ENCODE peak calls at places on chromosome 9, in four cellular contexts. One of them, this sample, is unnamed.

GRCh38 chr9:18233776-18234445 is 240.0 kb upstream of the ADAMTSL1 start:
- DNase-seq in tibial nerve: no peak
- DNase-seq in GM12865: no peak
- DNase-seq in adrenal gland: no peak
- DNase-seq in this sample: no peak

GRCh38 chr9:893843-894420 is 52.4 kb downstream of the DMRT1 start:
- DNase-seq in tibial nerve: no peak
- DNase-seq in GM12865: peak
- DNase-seq in adrenal gland: peak
- DNase-seq in this sample: peak

GRCh38 chr9:126832440-126832839 is 27.6 kb downstream of the ZBTB43 start:
- DNase-seq in tibial nerve: no peak
- DNase-seq in GM12865: no peak
- DNase-seq in adrenal gland: peak
- DNase-seq in this sample: no peak

GRCh38 chr9:114207034-114207815 is 51.9 kb downstream of the COL27A1 start:
- DNase-seq in tibial nerve: no peak
- DNase-seq in GM12865: no peak
- DNase-seq in adrenal gland: no peak
- DNase-seq in this sample: no peak

GRCh38 chr9:77598961-77599360 is 49.2 kb downstream of the GNA14 start:
- DNase-seq in tibial nerve: no peak
- DNase-seq in GM12865: no peak
- DNase-seq in adrenal gland: no peak
- DNase-seq in this sample: no peak

GRCh38 chr9:99820330-99821186 is 1.1 kb upstream of the NR4A3 start:
- DNase-seq in tibial nerve: no peak
- DNase-seq in GM12865: peak
- DNase-seq in adrenal gland: peak
- DNase-seq in this sample: peak

GRCh38 chr9:5557606-5558587 is 47.6 kb downstream of the PDCD1LG2 start:
- DNase-seq in tibial nerve: no peak
- DNase-seq in GM12865: peak
- DNase-seq in adrenal gland: no peak
- DNase-seq in this sample: no peak

GRCh38 chr9:124505006-124505900 is 1.9 kb downstream of the NR5A1 start:
- DNase-seq in tibial nerve: no peak
- DNase-seq in GM12865: no peak
- DNase-seq in adrenal gland: peak
- DNase-seq in this sample: no peak

GRCh38 chr9:3980771-3981170 is 319.1 kb downstream of the GLIS3 start:
- DNase-seq in tibial nerve: no peak
- DNase-seq in GM12865: no peak
- DNase-seq in adrenal gland: no peak
- DNase-seq in this sample: no peak

GRCh38 chr9:125986966-125987365 is 239.8 kb downstream of the PBX3 start:
- DNase-seq in tibial nerve: no peak
- DNase-seq in GM12865: no peak
- DNase-seq in adrenal gland: no peak
- DNase-seq in this sample: no peak

GRCh38 chr9:70474413-70474812 is 60.0 kb upstream of the KLF9 start:
- DNase-seq in tibial nerve: no peak
- DNase-seq in GM12865: no peak
- DNase-seq in adrenal gland: no peak
- DNase-seq in this sample: no peak

GRCh38 chr9:94160594-94161501 is 76.6 kb downstream of the PTPDC1 start:
- DNase-seq in tibial nerve: no peak
- DNase-seq in GM12865: no peak
- DNase-seq in adrenal gland: no peak
- DNase-seq in this sample: no peak

GRCh38 chr9:92648447-92649406 is 21.2 kb downstream of the IPPK start:
- DNase-seq in tibial nerve: no peak
- DNase-seq in GM12865: no peak
- DNase-seq in adrenal gland: no peak
- DNase-seq in this sample: no peak

GRCh38 chr9:34615132-34615531 is 3.2 kb upstream of the RPP25L start:
- DNase-seq in tibial nerve: no peak
- DNase-seq in GM12865: no peak
- DNase-seq in adrenal gland: no peak
- DNase-seq in this sample: no peak

DNA sequence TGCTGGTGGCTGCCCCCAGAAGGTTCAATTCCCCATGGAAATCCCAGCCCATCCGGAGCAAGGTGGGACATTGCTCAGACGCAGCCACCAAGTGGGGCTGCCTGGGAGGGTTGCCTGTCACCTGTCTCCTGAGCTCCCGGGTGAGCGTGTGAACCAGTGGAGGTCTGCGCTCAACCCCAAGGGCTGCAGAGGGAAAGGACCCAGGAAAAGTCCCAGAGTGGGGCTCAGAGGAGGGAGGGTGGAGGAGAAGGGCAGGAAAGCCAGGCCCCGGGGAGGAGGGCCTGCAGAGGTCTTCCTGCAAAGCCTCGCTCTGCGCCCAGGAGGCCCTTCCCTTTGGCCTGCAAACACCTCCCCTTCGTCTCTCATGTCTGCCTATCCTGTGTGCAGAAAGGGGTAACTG is 119.5 kb upstream of the SARDH start:
- DNase-seq in tibial nerve: no peak
- DNase-seq in GM12865: no peak
- DNase-seq in adrenal gland: no peak
- DNase-seq in this sample: no peak
- H3K4me3 ChIP-seq in tibial nerve: no peak
- H3K4me3 ChIP-seq in GM12865: no peak
- H3K4me3 ChIP-seq in adrenal gland: no peak
- H3K4me3 ChIP-seq in this sample: no peak

GRCh38 chr9:137034039-137034708 is 2.3 kb upstream of the FUT7 start:
- DNase-seq in tibial nerve: no peak
- DNase-seq in GM12865: no peak
- DNase-seq in adrenal gland: no peak
- DNase-seq in this sample: no peak

GRCh38 chr9:137037035-137037434 is 5.1 kb upstream of the FUT7 start:
- DNase-seq in tibial nerve: no peak
- DNase-seq in GM12865: no peak
- DNase-seq in adrenal gland: no peak
- DNase-seq in this sample: no peak

GRCh38 chr9:137034709-137035506 is 3.0 kb upstream of the FUT7 start:
- DNase-seq in tibial nerve: no peak
- DNase-seq in GM12865: peak
- DNase-seq in adrenal gland: peak
- DNase-seq in this sample: peak

GRCh38 chr9:137035937-137036336 is 4.0 kb upstream of the FUT7 start:
- DNase-seq in tibial nerve: no peak
- DNase-seq in GM12865: no peak
- DNase-seq in adrenal gland: no peak
- DNase-seq in this sample: no peak

DNA sequence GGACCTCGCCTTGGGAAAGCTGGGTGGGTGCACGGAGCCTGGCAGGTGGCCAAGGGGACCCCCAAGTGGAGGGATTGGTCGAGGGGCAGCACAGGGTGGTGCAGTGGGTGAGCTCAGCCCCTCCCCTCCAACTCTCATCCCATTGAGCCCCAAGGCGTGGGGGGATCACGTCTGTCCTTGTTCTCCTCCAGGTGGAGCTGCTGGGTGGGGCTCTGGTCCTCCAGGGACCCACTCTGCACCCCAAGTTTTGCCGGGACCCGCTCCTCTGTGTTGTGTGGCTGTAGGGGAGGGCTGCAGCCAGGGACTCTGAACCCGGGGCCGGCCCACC is 3.6 kb upstream of the FUT7 start:
- DNase-seq in tibial nerve: no peak
- DNase-seq in GM12865: no peak
- DNase-seq in adrenal gland: no peak
- DNase-seq in this sample: no peak
- TF ChIP-seq CTCF in tibial nerve: peak
- TF ChIP-seq CTCF in GM12865: no peak
- TF ChIP-seq CTCF in adrenal gland: no peak
- TF ChIP-seq CTCF in this sample: no peak

GRCh38 chr9:136537411-136537810 is 8.4 kb downstream of the NOTCH1 start:
- DNase-seq in tibial nerve: no peak
- DNase-seq in GM12865: peak
- DNase-seq in adrenal gland: no peak
- DNase-seq in this sample: no peak

GRCh38 chr9:136539427-136540412 is 6.1 kb downstream of the NOTCH1 start:
- DNase-seq in tibial nerve: peak
- DNase-seq in GM12865: peak
- DNase-seq in adrenal gland: peak
- DNase-seq in this sample: no peak

GRCh38 chr9:136536721-136537241 is 9.1 kb downstream of the NOTCH1 start:
- DNase-seq in tibial nerve: no peak
- DNase-seq in GM12865: no peak
- DNase-seq in adrenal gland: no peak
- DNase-seq in this sample: no peak

GRCh38 chr9:136537896-136538598 is 7.8 kb downstream of the NOTCH1 start:
- DNase-seq in tibial nerve: no peak
- DNase-seq in GM12865: no peak
- DNase-seq in adrenal gland: no peak
- DNase-seq in this sample: no peak

DNA sequence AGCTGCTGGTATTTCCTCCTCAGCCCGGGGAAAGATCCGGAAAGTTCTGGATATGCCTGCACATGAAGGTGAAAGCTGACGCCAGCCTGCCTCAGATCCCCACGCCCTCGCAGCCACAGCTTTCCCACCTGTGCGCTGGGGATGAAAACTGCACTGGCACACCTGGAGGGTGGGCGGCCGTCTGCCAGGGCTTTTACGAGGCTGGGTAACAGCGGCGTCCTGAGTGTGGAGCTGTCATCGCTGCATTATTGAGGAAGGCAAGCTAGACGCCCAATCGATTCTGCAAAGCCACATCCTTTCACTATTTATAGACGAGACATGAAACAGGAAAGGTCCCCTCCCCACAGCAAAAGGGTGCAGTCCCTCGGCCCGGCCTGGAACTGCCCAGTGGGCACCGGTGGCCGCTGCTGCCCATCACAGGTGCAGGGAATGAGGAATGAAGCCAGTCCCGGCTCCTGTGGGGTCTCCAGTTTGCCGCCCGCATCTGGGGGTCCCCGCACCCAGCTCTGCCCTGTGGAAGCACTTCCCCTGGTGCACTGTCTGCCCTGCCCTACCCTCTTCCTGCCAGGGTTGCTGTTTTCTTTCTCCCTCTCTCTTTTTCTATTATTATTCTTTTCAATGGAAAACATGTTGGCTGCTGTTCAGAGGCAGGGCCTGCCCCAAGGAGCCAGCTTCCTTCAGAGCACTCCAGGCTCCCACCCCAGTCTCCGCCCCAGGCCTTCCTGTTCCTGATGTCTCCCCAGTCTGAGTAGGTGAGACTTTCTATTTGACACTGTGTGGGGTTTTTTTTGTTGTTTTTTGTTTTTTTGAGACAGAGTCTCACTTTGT is 7.0 kb downstream of the NOTCH1 start:
- DNase-seq in tibial nerve: no peak
- DNase-seq in GM12865: peak
- DNase-seq in adrenal gland: no peak
- DNase-seq in this sample: no peak
- H3K4me3 ChIP-seq in tibial nerve: no peak
- H3K4me3 ChIP-seq in GM12865: peak
- H3K4me3 ChIP-seq in adrenal gland: no peak
- H3K4me3 ChIP-seq in this sample: no peak

GRCh38 chr9:76463211-76463610 is 4.2 kb downstream of the GCNT1 start:
- DNase-seq in tibial nerve: no peak
- DNase-seq in GM12865: peak
- DNase-seq in adrenal gland: no peak
- DNase-seq in this sample: no peak

GRCh38 chr9:76453785-76454184 is 5.2 kb upstream of the GCNT1 start:
- DNase-seq in tibial nerve: no peak
- DNase-seq in GM12865: no peak
- DNase-seq in adrenal gland: no peak
- DNase-seq in this sample: no peak

GRCh38 chr9:76456202-76456926 is 2.6 kb upstream of the GCNT1 start:
- DNase-seq in tibial nerve: no peak
- DNase-seq in GM12865: peak
- DNase-seq in adrenal gland: no peak
- DNase-seq in this sample: no peak

GRCh38 chr9:76459691-76460635 is 981 bp downstream of the GCNT1 start:
- DNase-seq in tibial nerve: no peak
- DNase-seq in GM12865: no peak
- DNase-seq in adrenal gland: no peak
- DNase-seq in this sample: peak

GRCh38 chr9:76458903-76459690 is at the start of gene GCNT1:
- DNase-seq in tibial nerve: peak
- DNase-seq in GM12865: peak
- DNase-seq in adrenal gland: peak
- DNase-seq in this sample: peak
- TF ChIP-seq CTCF in tibial nerve: no peak
- TF ChIP-seq CTCF in GM12865: peak
- TF ChIP-seq CTCF in adrenal gland: peak
- TF ChIP-seq CTCF in this sample: peak

GRCh38 chr9:131254107-131254491 is 22.2 kb downstream of the FAM78A start:
- DNase-seq in tibial nerve: no peak
- DNase-seq in GM12865: peak
- DNase-seq in adrenal gland: no peak
- DNase-seq in this sample: no peak

GRCh38 chr9:131257266-131258025 is 18.9 kb downstream of the FAM78A start:
- DNase-seq in tibial nerve: no peak
- DNase-seq in GM12865: no peak
- DNase-seq in adrenal gland: no peak
- DNase-seq in this sample: no peak

GRCh38 chr9:131255731-131256197 is 20.5 kb downstream of the FAM78A start:
- DNase-seq in tibial nerve: no peak
- DNase-seq in GM12865: peak
- DNase-seq in adrenal gland: no peak
- DNase-seq in this sample: no peak

GRCh38 chr9:131252120-131252519 is 24.2 kb downstream of the FAM78A start:
- DNase-seq in tibial nerve: no peak
- DNase-seq in GM12865: no peak
- DNase-seq in adrenal gland: no peak
- DNase-seq in this sample: no peak
- H3K4me3 ChIP-seq in tibial nerve: no peak
- H3K4me3 ChIP-seq in GM12865: peak
- H3K4me3 ChIP-seq in adrenal gland: no peak
- H3K4me3 ChIP-seq in this sample: no peak